ENCODE peak calls at places on chromosomes 12 and 14, in seven cellular contexts. One of them, this sample, is unnamed.

GRCh38 chr12:20549115-20549719 is 145.9 kb upstream of the SLCO1C1 start:
- DNase-seq in ovary: peak
- DNase-seq in GM13977: no peak
- DNase-seq in transverse colon: peak
- DNase-seq in LNCaP clone FGC: no peak
- DNase-seq in heart right ventricle: no peak
- DNase-seq in fibroblast of pulmonary artery: peak
- DNase-seq in this sample: no peak

GRCh38 chr14:52314521-52315354 is 626 bp downstream of the PTGER2 start:
- DNase-seq in ovary: peak
- DNase-seq in GM13977: peak
- DNase-seq in transverse colon: peak
- DNase-seq in LNCaP clone FGC: no peak
- DNase-seq in heart right ventricle: peak
- DNase-seq in fibroblast of pulmonary artery: no peak
- DNase-seq in this sample: peak

GRCh38 chr12:113822986-113823385 is 143.1 kb downstream of the RBM19 start:
- DNase-seq in ovary: no peak
- DNase-seq in GM13977: no peak
- DNase-seq in transverse colon: no peak
- DNase-seq in LNCaP clone FGC: no peak
- DNase-seq in heart right ventricle: no peak
- DNase-seq in fibroblast of pulmonary artery: no peak
- DNase-seq in this sample: no peak

GRCh38 chr12:71935594-71935993 is 3.1 kb upstream of the TPH2 start:
- DNase-seq in ovary: no peak
- DNase-seq in GM13977: no peak
- DNase-seq in transverse colon: no peak
- DNase-seq in LNCaP clone FGC: no peak
- DNase-seq in heart right ventricle: no peak
- DNase-seq in fibroblast of pulmonary artery: no peak
- DNase-seq in this sample: peak

GRCh38 chr12:49890096-49890461 is 13.6 kb downstream of the FAIM2 start:
- DNase-seq in ovary: no peak
- DNase-seq in GM13977: no peak
- DNase-seq in transverse colon: no peak
- DNase-seq in LNCaP clone FGC: no peak
- DNase-seq in heart right ventricle: no peak
- DNase-seq in fibroblast of pulmonary artery: no peak
- DNase-seq in this sample: no peak

GRCh38 chr14:66662374-66662773 is 154.4 kb downstream of the GPHN start:
- DNase-seq in ovary: no peak
- DNase-seq in GM13977: no peak
- DNase-seq in transverse colon: no peak
- DNase-seq in LNCaP clone FGC: no peak
- DNase-seq in heart right ventricle: no peak
- DNase-seq in fibroblast of pulmonary artery: peak
- DNase-seq in this sample: no peak

GRCh38 chr12:29889737-29890136 is 106.0 kb upstream of the TMTC1 start:
- DNase-seq in ovary: peak
- DNase-seq in GM13977: peak
- DNase-seq in transverse colon: peak
- DNase-seq in LNCaP clone FGC: peak
- DNase-seq in heart right ventricle: no peak
- DNase-seq in fibroblast of pulmonary artery: peak
- DNase-seq in this sample: no peak

GRCh38 chr14:90384543-90384911 is 12.3 kb upstream of the CALM1 start:
- DNase-seq in ovary: no peak
- DNase-seq in GM13977: no peak
- DNase-seq in transverse colon: no peak
- DNase-seq in LNCaP clone FGC: no peak
- DNase-seq in heart right ventricle: no peak
- DNase-seq in fibroblast of pulmonary artery: no peak
- DNase-seq in this sample: no peak

GRCh38 chr12:104938371-104938770 is 19.7 kb downstream of the SLC41A2 start:
- DNase-seq in ovary: no peak
- DNase-seq in GM13977: no peak
- DNase-seq in transverse colon: no peak
- DNase-seq in LNCaP clone FGC: no peak
- DNase-seq in heart right ventricle: no peak
- DNase-seq in fibroblast of pulmonary artery: no peak
- DNase-seq in this sample: no peak

GRCh38 chr12:11182529-11182928 is 4.2 kb downstream of the TAS2R42 start:
- DNase-seq in ovary: no peak
- DNase-seq in GM13977: no peak
- DNase-seq in transverse colon: no peak
- DNase-seq in LNCaP clone FGC: no peak
- DNase-seq in heart right ventricle: no peak
- DNase-seq in fibroblast of pulmonary artery: no peak
- DNase-seq in this sample: no peak

GRCh38 chr12:19981944-19982343 is 386.4 kb upstream of the PDE3A start:
- DNase-seq in ovary: no peak
- DNase-seq in GM13977: no peak
- DNase-seq in transverse colon: no peak
- DNase-seq in LNCaP clone FGC: no peak
- DNase-seq in heart right ventricle: no peak
- DNase-seq in fibroblast of pulmonary artery: no peak
- DNase-seq in this sample: no peak

GRCh38 chr12:6392499-6392898 is 8.5 kb downstream of the LTBR start:
- DNase-seq in ovary: no peak
- DNase-seq in GM13977: no peak
- DNase-seq in transverse colon: peak
- DNase-seq in LNCaP clone FGC: peak
- DNase-seq in heart right ventricle: no peak
- DNase-seq in fibroblast of pulmonary artery: no peak
- DNase-seq in this sample: no peak

GRCh38 chr12:129208566-129208965 is 355.3 kb downstream of the GLT1D1 start:
- DNase-seq in ovary: no peak
- DNase-seq in GM13977: no peak
- DNase-seq in transverse colon: no peak
- DNase-seq in LNCaP clone FGC: no peak
- DNase-seq in heart right ventricle: no peak
- DNase-seq in fibroblast of pulmonary artery: no peak
- DNase-seq in this sample: no peak
- TF ChIP-seq CTCF in ovary: no peak
- TF ChIP-seq CTCF in GM13977: no peak
- TF ChIP-seq CTCF in transverse colon: no peak
- TF ChIP-seq CTCF in LNCaP clone FGC: no peak
- TF ChIP-seq CTCF in heart right ventricle: no peak
- TF ChIP-seq CTCF in fibroblast of pulmonary artery: no peak
- TF ChIP-seq CTCF in this sample: no peak

DNA sequence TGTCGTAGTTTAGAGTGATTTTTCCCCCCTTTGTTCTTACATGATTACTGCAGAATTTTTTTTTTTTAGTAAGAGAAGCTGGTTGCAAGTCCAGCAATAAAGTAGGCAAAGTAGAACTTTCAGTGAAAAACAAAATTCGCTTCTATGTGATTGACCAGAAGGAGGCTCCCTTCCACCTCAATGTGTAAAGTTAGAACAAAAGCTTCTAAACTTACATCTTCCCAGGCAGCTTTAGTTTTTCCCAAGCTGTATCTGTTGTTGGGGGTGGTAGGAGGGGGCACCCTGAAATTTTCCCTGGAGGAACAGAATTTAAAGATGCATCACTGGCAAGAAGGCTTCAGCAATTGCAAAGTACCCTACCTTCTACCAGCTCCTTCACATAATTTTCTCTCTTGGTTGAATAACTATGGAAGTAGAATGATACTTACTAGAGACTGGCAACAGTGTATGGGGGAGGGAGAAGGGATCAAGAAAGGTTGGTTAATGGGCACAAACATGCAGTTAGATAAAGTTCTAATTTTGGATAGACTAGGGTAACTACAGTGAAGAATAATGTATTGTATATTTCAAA is 87.3 kb upstream of the E2F7 start:
- DNase-seq in ovary: no peak
- DNase-seq in GM13977: no peak
- DNase-seq in transverse colon: no peak
- DNase-seq in LNCaP clone FGC: no peak
- DNase-seq in heart right ventricle: no peak
- DNase-seq in fibroblast of pulmonary artery: peak
- DNase-seq in this sample: no peak
- TF ChIP-seq CTCF in ovary: peak
- TF ChIP-seq CTCF in GM13977: peak
- TF ChIP-seq CTCF in transverse colon: peak
- TF ChIP-seq CTCF in LNCaP clone FGC: peak
- TF ChIP-seq CTCF in heart right ventricle: peak
- TF ChIP-seq CTCF in fibroblast of pulmonary artery: peak
- TF ChIP-seq CTCF in this sample: peak

DNA sequence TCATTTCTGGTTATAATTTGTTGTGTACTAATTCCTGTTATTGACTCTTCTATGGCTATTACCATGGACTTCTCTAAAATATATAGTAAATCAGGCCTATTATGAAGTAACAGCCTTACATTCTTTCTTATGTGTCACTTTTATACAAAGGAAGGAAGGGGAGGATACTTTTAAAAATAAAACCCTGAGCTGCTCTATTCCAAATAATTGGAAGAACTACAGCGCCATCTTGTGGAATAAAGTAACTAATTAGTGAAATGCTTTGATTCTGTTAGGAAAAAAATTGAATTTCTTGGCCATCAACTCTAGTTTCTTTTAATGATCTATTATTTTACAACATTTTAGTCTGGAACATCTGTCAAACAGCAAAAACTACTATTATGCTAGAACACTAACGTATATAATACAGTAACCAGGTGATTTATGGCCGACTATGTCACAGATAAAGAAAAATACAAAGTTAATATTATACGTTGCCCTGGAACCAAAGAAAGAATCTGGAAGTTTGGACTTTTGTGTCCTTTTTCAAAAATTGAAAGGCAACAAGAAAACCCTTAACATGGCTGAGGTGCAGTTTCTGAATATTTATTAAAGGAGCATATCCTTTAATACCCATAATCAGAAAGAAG is 55.0 kb upstream of the NELL2 start:
- DNase-seq in ovary: no peak
- DNase-seq in GM13977: peak
- DNase-seq in transverse colon: no peak
- DNase-seq in LNCaP clone FGC: peak
- DNase-seq in heart right ventricle: no peak
- DNase-seq in fibroblast of pulmonary artery: peak
- DNase-seq in this sample: peak
- TF ChIP-seq CTCF in ovary: no peak
- TF ChIP-seq CTCF in GM13977: peak
- TF ChIP-seq CTCF in transverse colon: peak
- TF ChIP-seq CTCF in LNCaP clone FGC: peak
- TF ChIP-seq CTCF in heart right ventricle: peak
- TF ChIP-seq CTCF in fibroblast of pulmonary artery: peak
- TF ChIP-seq CTCF in this sample: peak

DNA sequence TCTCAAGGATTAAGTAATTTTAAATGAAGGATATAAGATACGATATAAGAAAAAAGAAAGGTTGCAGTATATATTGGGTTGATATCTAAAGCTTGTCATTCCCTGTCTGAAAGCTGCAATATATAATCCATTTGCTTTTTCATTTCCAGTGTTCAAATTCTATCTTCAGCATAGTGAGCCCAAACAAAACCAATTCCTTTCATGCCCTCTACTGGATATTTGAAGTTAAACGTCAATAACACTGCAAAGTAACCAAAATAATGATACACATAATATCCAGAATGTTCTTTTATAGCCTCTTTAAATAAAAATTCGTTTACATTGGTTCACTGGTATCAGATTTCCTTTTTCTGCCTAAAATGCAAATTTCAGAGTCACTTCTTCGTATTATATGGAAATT is 64.5 kb upstream of the DAAM1 start:
- DNase-seq in ovary: no peak
- DNase-seq in GM13977: no peak
- DNase-seq in transverse colon: no peak
- DNase-seq in LNCaP clone FGC: no peak
- DNase-seq in heart right ventricle: no peak
- DNase-seq in fibroblast of pulmonary artery: peak
- DNase-seq in this sample: no peak
- TF ChIP-seq CTCF in ovary: no peak
- TF ChIP-seq CTCF in GM13977: peak
- TF ChIP-seq CTCF in transverse colon: peak
- TF ChIP-seq CTCF in LNCaP clone FGC: peak
- TF ChIP-seq CTCF in heart right ventricle: no peak
- TF ChIP-seq CTCF in fibroblast of pulmonary artery: peak
- TF ChIP-seq CTCF in this sample: peak

DNA sequence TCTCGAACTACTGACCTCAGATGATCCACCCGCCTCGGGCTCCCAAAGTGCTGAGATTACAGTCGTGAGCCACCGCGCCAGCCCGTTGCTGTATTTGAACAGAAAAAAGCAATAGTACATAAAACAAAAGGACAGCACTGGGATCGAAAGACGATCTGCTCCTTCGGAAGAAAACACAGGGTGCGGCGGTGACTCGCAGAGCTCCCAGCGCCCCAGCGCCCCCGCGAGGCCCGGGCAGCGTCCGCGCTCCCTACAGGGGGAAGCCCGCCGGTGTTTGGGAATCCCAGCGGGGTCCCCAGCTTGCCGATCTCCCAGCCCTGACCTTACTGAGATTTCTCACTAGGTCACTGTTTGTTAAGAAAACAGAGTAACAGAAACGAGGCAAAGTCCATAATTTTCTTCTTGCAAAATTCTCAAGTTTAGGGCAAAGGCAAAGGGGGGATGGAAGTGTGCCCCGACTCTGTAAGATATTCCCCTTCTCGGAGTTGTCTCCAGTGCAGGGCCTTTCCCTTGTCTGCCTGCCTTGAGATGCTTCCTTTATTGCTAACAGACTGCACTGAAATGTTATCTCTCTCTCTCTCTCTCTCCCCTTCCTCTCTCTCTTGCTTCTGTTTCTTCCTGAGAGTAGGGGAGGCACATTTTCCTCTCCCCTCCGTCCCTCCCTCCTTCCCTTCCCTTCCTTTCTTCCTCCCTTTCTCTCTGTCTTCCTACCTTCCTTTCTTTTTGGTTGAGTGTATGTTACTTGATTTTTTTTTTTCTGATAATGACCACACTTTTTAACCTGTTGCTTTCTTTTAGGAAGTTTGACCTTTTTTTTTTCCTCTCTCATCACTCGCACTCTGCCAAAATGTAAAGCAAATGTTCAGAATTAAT is 92.0 kb downstream of the TMEM30B start:
- DNase-seq in ovary: peak
- DNase-seq in GM13977: peak
- DNase-seq in transverse colon: peak
- DNase-seq in LNCaP clone FGC: no peak
- DNase-seq in heart right ventricle: peak
- DNase-seq in fibroblast of pulmonary artery: peak
- DNase-seq in this sample: peak
- TF ChIP-seq CTCF in ovary: peak
- TF ChIP-seq CTCF in GM13977: peak
- TF ChIP-seq CTCF in transverse colon: peak
- TF ChIP-seq CTCF in LNCaP clone FGC: no peak
- TF ChIP-seq CTCF in heart right ventricle: no peak
- TF ChIP-seq CTCF in fibroblast of pulmonary artery: peak
- TF ChIP-seq CTCF in this sample: peak

DNA sequence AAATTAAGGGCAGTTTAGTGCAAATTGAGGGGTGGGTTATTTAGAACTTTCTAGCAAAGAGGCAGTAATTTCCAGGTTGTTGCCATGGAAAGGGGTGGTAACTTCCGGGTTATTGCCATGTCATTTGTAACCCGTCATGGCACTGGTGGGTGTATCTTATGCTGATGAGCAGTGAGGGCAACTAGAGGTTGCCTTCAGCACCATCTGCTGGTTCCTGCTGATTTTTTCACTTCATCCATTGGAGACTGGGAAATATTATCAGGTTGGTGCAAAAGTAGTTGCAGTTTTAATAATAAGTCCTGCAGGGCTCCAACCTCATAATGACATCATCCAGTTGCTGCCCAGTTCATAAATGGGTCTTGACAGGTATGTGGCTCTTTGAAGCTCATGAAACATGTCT is 24.4 kb upstream of the SERPINA4 start:
- DNase-seq in ovary: no peak
- DNase-seq in GM13977: no peak
- DNase-seq in transverse colon: no peak
- DNase-seq in LNCaP clone FGC: peak
- DNase-seq in heart right ventricle: no peak
- DNase-seq in fibroblast of pulmonary artery: peak
- DNase-seq in this sample: no peak
- TF ChIP-seq CTCF in ovary: no peak
- TF ChIP-seq CTCF in GM13977: no peak
- TF ChIP-seq CTCF in transverse colon: no peak
- TF ChIP-seq CTCF in LNCaP clone FGC: peak
- TF ChIP-seq CTCF in heart right ventricle: no peak
- TF ChIP-seq CTCF in fibroblast of pulmonary artery: peak
- TF ChIP-seq CTCF in this sample: no peak

This sample was measured in GM10248.